ENCODE peak calls at places on chromosomes 3 and 15, in six cellular contexts. One of them, this sample, is unnamed.

GRCh38 chr3:116524455-116524854 is 79.2 kb upstream of the LSAMP start:
- DNase-seq in mesenteric fat pad: no peak
- DNase-seq in transverse colon: no peak
- DNase-seq in Right ventricle myocardium inferior: no peak
- DNase-seq in GM04503: no peak
- DNase-seq in B cell: no peak
- DNase-seq in this sample: no peak

GRCh38 chr15:100116416-100117190 is 225.2 kb downstream of the ADAMTS17 start:
- DNase-seq in mesenteric fat pad: no peak
- DNase-seq in transverse colon: no peak
- DNase-seq in Right ventricle myocardium inferior: peak
- DNase-seq in GM04503: no peak
- DNase-seq in B cell: no peak
- DNase-seq in this sample: peak

GRCh38 chr3:4853749-4854140 is 125.5 kb upstream of the BHLHE40 start:
- DNase-seq in mesenteric fat pad: no peak
- DNase-seq in transverse colon: no peak
- DNase-seq in Right ventricle myocardium inferior: no peak
- DNase-seq in GM04503: no peak
- DNase-seq in B cell: no peak
- DNase-seq in this sample: no peak

GRCh38 chr3:110106805-110107204 is 769.5 kb upstream of the DPPA4 start:
- DNase-seq in mesenteric fat pad: no peak
- DNase-seq in transverse colon: no peak
- DNase-seq in Right ventricle myocardium inferior: no peak
- DNase-seq in GM04503: no peak
- DNase-seq in B cell: no peak
- DNase-seq in this sample: no peak

GRCh38 chr15:85854345-85855097 is 59.8 kb upstream of the KLHL25 start:
- DNase-seq in mesenteric fat pad: peak
- DNase-seq in transverse colon: peak
- DNase-seq in Right ventricle myocardium inferior: no peak
- DNase-seq in GM04503: no peak
- DNase-seq in B cell: peak
- DNase-seq in this sample: no peak

GRCh38 chr15:22227411-22227810 is 147.1 kb downstream of the OR4M2 start:
- DNase-seq in mesenteric fat pad: peak
- DNase-seq in transverse colon: no peak
- DNase-seq in Right ventricle myocardium inferior: no peak
- DNase-seq in GM04503: no peak
- DNase-seq in B cell: no peak
- DNase-seq in this sample: no peak

GRCh38 chr3:72535789-72536188 is 312.5 kb downstream of the SHQ1 start:
- DNase-seq in mesenteric fat pad: no peak
- DNase-seq in transverse colon: no peak
- DNase-seq in Right ventricle myocardium inferior: no peak
- DNase-seq in GM04503: no peak
- DNase-seq in B cell: no peak
- DNase-seq in this sample: no peak

GRCh38 chr3:11212301-11212613 is 58.0 kb downstream of the HRH1 start:
- DNase-seq in mesenteric fat pad: no peak
- DNase-seq in transverse colon: no peak
- DNase-seq in Right ventricle myocardium inferior: no peak
- DNase-seq in GM04503: peak
- DNase-seq in B cell: no peak
- DNase-seq in this sample: no peak

GRCh38 chr3:123431007-123431657 is 17.8 kb downstream of the ADCY5 start:
- DNase-seq in mesenteric fat pad: no peak
- DNase-seq in transverse colon: no peak
- DNase-seq in Right ventricle myocardium inferior: no peak
- DNase-seq in GM04503: no peak
- DNase-seq in B cell: no peak
- DNase-seq in this sample: no peak

GRCh38 chr3:95343767-95344166 is 1280.9 kb downstream of the NSUN3 start:
- DNase-seq in mesenteric fat pad: no peak
- DNase-seq in transverse colon: no peak
- DNase-seq in Right ventricle myocardium inferior: no peak
- DNase-seq in GM04503: no peak
- DNase-seq in B cell: no peak
- DNase-seq in this sample: no peak

GRCh38 chr3:23865595-23866396 is 51.0 kb downstream of the NKIRAS1 start:
- DNase-seq in mesenteric fat pad: no peak
- DNase-seq in transverse colon: peak
- DNase-seq in Right ventricle myocardium inferior: no peak
- DNase-seq in GM04503: no peak
- DNase-seq in B cell: no peak
- DNase-seq in this sample: peak

GRCh38 chr3:123286308-123287023 is 84.7 kb downstream of the SEC22A start:
- DNase-seq in mesenteric fat pad: peak
- DNase-seq in transverse colon: peak
- DNase-seq in Right ventricle myocardium inferior: no peak
- DNase-seq in GM04503: no peak
- DNase-seq in B cell: peak
- DNase-seq in this sample: peak

GRCh38 chr15:72342385-72342784 is 22.4 kb upstream of the CELF6 start:
- DNase-seq in mesenteric fat pad: no peak
- DNase-seq in transverse colon: peak
- DNase-seq in Right ventricle myocardium inferior: no peak
- DNase-seq in GM04503: no peak
- DNase-seq in B cell: peak
- DNase-seq in this sample: no peak

GRCh38 chr3:51813539-51813938 is 34.5 kb upstream of the IQCF6 start:
- DNase-seq in mesenteric fat pad: no peak
- DNase-seq in transverse colon: no peak
- DNase-seq in Right ventricle myocardium inferior: peak
- DNase-seq in GM04503: no peak
- DNase-seq in B cell: no peak
- DNase-seq in this sample: no peak

GRCh38 chr3:197376020-197376419 is 77.6 kb upstream of the DLG1 start:
- DNase-seq in mesenteric fat pad: peak
- DNase-seq in transverse colon: no peak
- DNase-seq in Right ventricle myocardium inferior: no peak
- DNase-seq in GM04503: no peak
- DNase-seq in B cell: no peak
- DNase-seq in this sample: no peak

GRCh38 chr15:50134524-50135024 is 15.5 kb upstream of the ATP8B4 start:
- DNase-seq in mesenteric fat pad: no peak
- DNase-seq in transverse colon: no peak
- DNase-seq in Right ventricle myocardium inferior: no peak
- DNase-seq in GM04503: no peak
- DNase-seq in B cell: no peak
- DNase-seq in this sample: no peak

GRCh38 chr3:143119009-143119914 is at the start of gene CHST2:
- DNase-seq in mesenteric fat pad: no peak
- DNase-seq in transverse colon: peak
- DNase-seq in Right ventricle myocardium inferior: peak
- DNase-seq in GM04503: no peak
- DNase-seq in B cell: peak
- DNase-seq in this sample: peak

GRCh38 chr15:43293402-43293801 is 26.7 kb upstream of the TGM5 start:
- DNase-seq in mesenteric fat pad: no peak
- DNase-seq in transverse colon: no peak
- DNase-seq in Right ventricle myocardium inferior: no peak
- DNase-seq in GM04503: no peak
- DNase-seq in B cell: peak
- DNase-seq in this sample: no peak

GRCh38 chr3:7728566-7729519 is 772.8 kb upstream of the LMCD1 start:
- DNase-seq in mesenteric fat pad: no peak
- DNase-seq in transverse colon: no peak
- DNase-seq in Right ventricle myocardium inferior: no peak
- DNase-seq in GM04503: no peak
- DNase-seq in B cell: no peak
- DNase-seq in this sample: no peak

GRCh38 chr3:98560911-98561310 is 29.1 kb downstream of the GPR15 start:
- DNase-seq in mesenteric fat pad: no peak
- DNase-seq in transverse colon: no peak
- DNase-seq in Right ventricle myocardium inferior: no peak
- DNase-seq in GM04503: no peak
- DNase-seq in B cell: no peak
- DNase-seq in this sample: no peak

GRCh38 chr3:41018841-41019240 is 180.5 kb upstream of the CTNNB1 start:
- DNase-seq in mesenteric fat pad: no peak
- DNase-seq in transverse colon: no peak
- DNase-seq in Right ventricle myocardium inferior: no peak
- DNase-seq in GM04503: no peak
- DNase-seq in B cell: no peak
- DNase-seq in this sample: no peak

GRCh38 chr15:77409259-77410156 is 10.4 kb downstream of the PEAK1 start:
- DNase-seq in mesenteric fat pad: no peak
- DNase-seq in transverse colon: no peak
- DNase-seq in Right ventricle myocardium inferior: no peak
- DNase-seq in GM04503: no peak
- DNase-seq in B cell: peak
- DNase-seq in this sample: no peak

GRCh38 chr3:122794779-122795673 is at the start of gene SLC49A4:
- DNase-seq in mesenteric fat pad: peak
- DNase-seq in transverse colon: peak
- DNase-seq in Right ventricle myocardium inferior: peak
- DNase-seq in GM04503: peak
- DNase-seq in B cell: peak
- DNase-seq in this sample: peak

GRCh38 chr15:35078221-35078915 is 6.7 kb downstream of the NANOGP8 start:
- DNase-seq in mesenteric fat pad: no peak
- DNase-seq in transverse colon: peak
- DNase-seq in Right ventricle myocardium inferior: no peak
- DNase-seq in GM04503: no peak
- DNase-seq in B cell: peak
- DNase-seq in this sample: no peak

GRCh38 chr3:45084820-45085816 is 59.0 kb downstream of the CLEC3B start:
- DNase-seq in mesenteric fat pad: no peak
- DNase-seq in transverse colon: no peak
- DNase-seq in Right ventricle myocardium inferior: no peak
- DNase-seq in GM04503: peak
- DNase-seq in B cell: no peak
- DNase-seq in this sample: no peak

GRCh38 chr3:72429589-72430362 is 418.5 kb downstream of the SHQ1 start:
- DNase-seq in mesenteric fat pad: no peak
- DNase-seq in transverse colon: no peak
- DNase-seq in Right ventricle myocardium inferior: no peak
- DNase-seq in GM04503: no peak
- DNase-seq in B cell: no peak
- DNase-seq in this sample: no peak

GRCh38 chr15:50676799-50677483 is 9.7 kb downstream of the TRPM7 start:
- DNase-seq in mesenteric fat pad: no peak
- DNase-seq in transverse colon: no peak
- DNase-seq in Right ventricle myocardium inferior: no peak
- DNase-seq in GM04503: peak
- DNase-seq in B cell: no peak
- DNase-seq in this sample: no peak

GRCh38 chr3:85912981-85913380 is 954.2 kb downstream of the CADM2 start:
- DNase-seq in mesenteric fat pad: no peak
- DNase-seq in transverse colon: no peak
- DNase-seq in Right ventricle myocardium inferior: no peak
- DNase-seq in GM04503: no peak
- DNase-seq in B cell: no peak
- DNase-seq in this sample: no peak

GRCh38 chr15:31473384-31474058 is 146.9 kb downstream of the KLF13 start:
- DNase-seq in mesenteric fat pad: no peak
- DNase-seq in transverse colon: no peak
- DNase-seq in Right ventricle myocardium inferior: no peak
- DNase-seq in GM04503: no peak
- DNase-seq in B cell: peak
- DNase-seq in this sample: no peak

GRCh38 chr3:42895332-42895868 is 10.5 kb upstream of the ZNF662 start:
- DNase-seq in mesenteric fat pad: no peak
- DNase-seq in transverse colon: no peak
- DNase-seq in Right ventricle myocardium inferior: no peak
- DNase-seq in GM04503: no peak
- DNase-seq in B cell: no peak
- DNase-seq in this sample: no peak

GRCh38 chr15:82081904-82082810 is 36.3 kb upstream of the MEX3B start:
- DNase-seq in mesenteric fat pad: no peak
- DNase-seq in transverse colon: no peak
- DNase-seq in Right ventricle myocardium inferior: no peak
- DNase-seq in GM04503: peak
- DNase-seq in B cell: no peak
- DNase-seq in this sample: no peak

GRCh38 chr3:70108072-70108471 is 108.5 kb downstream of the SAMMSON start:
- DNase-seq in mesenteric fat pad: no peak
- DNase-seq in transverse colon: no peak
- DNase-seq in Right ventricle myocardium inferior: no peak
- DNase-seq in GM04503: no peak
- DNase-seq in B cell: no peak
- DNase-seq in this sample: peak

GRCh38 chr3:136366289-136366688 is 116.1 kb downstream of the PCCB start:
- DNase-seq in mesenteric fat pad: no peak
- DNase-seq in transverse colon: no peak
- DNase-seq in Right ventricle myocardium inferior: no peak
- DNase-seq in GM04503: no peak
- DNase-seq in B cell: no peak
- DNase-seq in this sample: no peak

GRCh38 chr15:43487271-43487895 is 5.6 kb downstream of the TP53BP1 start:
- DNase-seq in mesenteric fat pad: no peak
- DNase-seq in transverse colon: no peak
- DNase-seq in Right ventricle myocardium inferior: no peak
- DNase-seq in GM04503: no peak
- DNase-seq in B cell: no peak
- DNase-seq in this sample: no peak

This sample was measured in left colon.